ENCODE peak calls at places on chromosomes 4 and X, in seven cellular contexts. J is Kasumi-1; M is EL; T is hippocampal formation; B is NCI-H2081 treated with DMSO at 0.1 percent for 48 hours; V is central memory CD4-positive, alpha-beta T cell; Z is esophagus squamous epithelium. C is an unnamed sample.

GRCh38 chrX:69387559-69388487 is 116.3 kb upstream of the NALF2 start:
- DNase-seq in J (peak; percentile 8), M (peak; percentile 32), T (peak; percentile 7), B (no peak), V (peak; percentile 4), Z (no peak), C (peak; percentile 43)

GRCh38 chrX:139642241-139642927 is 65.6 kb downstream of the MCF2 start:
- DNase-seq in J (no peak), M (no peak), T (no peak), B (no peak), V (no peak), Z (no peak), C (peak; percentile 16)

GRCh38 chr4:74120086-74120485 is 21.1 kb upstream of the CXCL2 start:
- DNase-seq in J (no peak), M (no peak), T (no peak), B (no peak), V (no peak), Z (no peak), C (no peak)

GRCh38 chrX:150844016-150844415 is 54.5 kb downstream of the CD99L2 start:
- DNase-seq in J (no peak), M (no peak), T (no peak), B (no peak), V (no peak), Z (no peak), C (no peak)

GRCh38 chr4:147371661-147372060 is 109.2 kb upstream of the EDNRA start:
- DNase-seq in J (no peak), M (peak; percentile 73), T (no peak), B (no peak), V (no peak), Z (no peak), C (peak; percentile 51)

GRCh38 chr4:112109455-112110425 is 35.5 kb upstream of the FAM241A start:
- DNase-seq in J (no peak), M (peak; percentile 22), T (no peak), B (no peak), V (no peak), Z (no peak), C (peak; percentile 81)

GRCh38 chr4:168486961-168487820 is 6.9 kb upstream of the DDX60L start:
- DNase-seq in J (no peak), M (peak; percentile 88), T (no peak), B (no peak), V (no peak), Z (no peak), C (peak; percentile 48)

GRCh38 chrX:28225508-28225907 is 244.3 kb upstream of the DCAF8L1 start:
- DNase-seq in J (no peak), M (no peak), T (no peak), B (no peak), V (no peak), Z (no peak), C (no peak)

GRCh38 chr4:119729815-119730643 is 101.4 kb upstream of the PDE5A start:
- DNase-seq in J (no peak), M (peak; percentile 93), T (no peak), B (no peak), V (no peak), Z (no peak), C (peak; percentile 97)

GRCh38 chrX:84153538-84153937 is 34.5 kb downstream of the RPS6KA6 start:
- DNase-seq in J (no peak), M (no peak), T (no peak), B (no peak), V (no peak), Z (no peak), C (peak; percentile 8)

C was measured in fibroblast of the aortic adventitia.